ENCODE peak calls at places on chromosomes 11 and 22, in nine cellular contexts. One of them, this sample, is unnamed. For H3K36me3, the result is how much of the 10 kb centered on the place peaks cover.

GRCh38 chr11:1534682-1535081 is 37.4 kb downstream of the DUSP8 start:
- DNase-seq in HepG2: no peak
- DNase-seq in endodermal cell: no peak
- DNase-seq in upper lobe of right lung: no peak
- DNase-seq in mammary epithelial cell: peak
- DNase-seq in lung: no peak
- DNase-seq in SJSA1: no peak
- DNase-seq in lower lobe of right lung: no peak
- DNase-seq in H1: no peak
- DNase-seq in this sample: no peak

GRCh38 chr22:44704159-44705021 is 2.4 kb downstream of the PRR5 start:
- DNase-seq in HepG2: no peak
- DNase-seq in endodermal cell: no peak
- DNase-seq in upper lobe of right lung: no peak
- DNase-seq in mammary epithelial cell: no peak
- DNase-seq in lung: no peak
- DNase-seq in SJSA1: no peak
- DNase-seq in lower lobe of right lung: no peak
- DNase-seq in H1: no peak
- DNase-seq in this sample: no peak

GRCh38 chr22:27798526-27799333 is 2.8 kb downstream of the MN1 start:
- DNase-seq in HepG2: no peak
- DNase-seq in endodermal cell: peak
- DNase-seq in upper lobe of right lung: no peak
- DNase-seq in mammary epithelial cell: no peak
- DNase-seq in lung: no peak
- DNase-seq in SJSA1: no peak
- DNase-seq in lower lobe of right lung: no peak
- DNase-seq in H1: no peak
- DNase-seq in this sample: no peak

GRCh38 chr11:2366733-2367132 is 10.4 kb upstream of the CD81 start:
- DNase-seq in HepG2: no peak
- DNase-seq in endodermal cell: no peak
- DNase-seq in upper lobe of right lung: no peak
- DNase-seq in mammary epithelial cell: no peak
- DNase-seq in lung: no peak
- DNase-seq in SJSA1: no peak
- DNase-seq in lower lobe of right lung: no peak
- DNase-seq in H1: no peak
- DNase-seq in this sample: no peak

GRCh38 chr22:27101288-27101687 is 443.9 kb downstream of the MIAT start:
- DNase-seq in HepG2: no peak
- DNase-seq in endodermal cell: no peak
- DNase-seq in upper lobe of right lung: no peak
- DNase-seq in mammary epithelial cell: no peak
- DNase-seq in lung: no peak
- DNase-seq in SJSA1: no peak
- DNase-seq in lower lobe of right lung: no peak
- DNase-seq in H1: no peak
- DNase-seq in this sample: no peak

GRCh38 chr11:85947431-85948272 is 92.5 kb downstream of the CCDC83 start:
- DNase-seq in HepG2: no peak
- DNase-seq in endodermal cell: no peak
- DNase-seq in upper lobe of right lung: no peak
- DNase-seq in mammary epithelial cell: peak
- DNase-seq in lung: peak
- DNase-seq in SJSA1: peak
- DNase-seq in lower lobe of right lung: no peak
- DNase-seq in H1: no peak
- DNase-seq in this sample: no peak

GRCh38 chr11:75635009-75635909 is 33.6 kb downstream of the MAP6 start:
- DNase-seq in HepG2: no peak
- DNase-seq in endodermal cell: no peak
- DNase-seq in upper lobe of right lung: no peak
- DNase-seq in mammary epithelial cell: no peak
- DNase-seq in lung: no peak
- DNase-seq in SJSA1: no peak
- DNase-seq in lower lobe of right lung: no peak
- DNase-seq in H1: no peak
- DNase-seq in this sample: peak

GRCh38 chr22:41360126-41360525 is 21.6 kb upstream of the TEF start:
- DNase-seq in HepG2: peak
- DNase-seq in endodermal cell: peak
- DNase-seq in upper lobe of right lung: no peak
- DNase-seq in mammary epithelial cell: no peak
- DNase-seq in lung: no peak
- DNase-seq in SJSA1: no peak
- DNase-seq in lower lobe of right lung: no peak
- DNase-seq in H1: peak
- DNase-seq in this sample: no peak

GRCh38 chr11:68213135-68213515 is at the start of gene KMT5B:
- DNase-seq in HepG2: no peak
- DNase-seq in endodermal cell: peak
- DNase-seq in upper lobe of right lung: peak
- DNase-seq in mammary epithelial cell: no peak
- DNase-seq in lung: peak
- DNase-seq in SJSA1: peak
- DNase-seq in lower lobe of right lung: no peak
- DNase-seq in H1: no peak
- DNase-seq in this sample: no peak

GRCh38 chr11:2732261-2732939 is 32.6 kb upstream of the KCNQ1OT1 start:
- DNase-seq in HepG2: peak
- DNase-seq in endodermal cell: no peak
- DNase-seq in upper lobe of right lung: no peak
- DNase-seq in mammary epithelial cell: no peak
- DNase-seq in lung: no peak
- DNase-seq in SJSA1: no peak
- DNase-seq in lower lobe of right lung: no peak
- DNase-seq in H1: no peak
- DNase-seq in this sample: no peak

GRCh38 chr11:17434108-17434507 is 42.5 kb downstream of the ABCC8 start:
- DNase-seq in HepG2: no peak
- DNase-seq in endodermal cell: no peak
- DNase-seq in upper lobe of right lung: no peak
- DNase-seq in mammary epithelial cell: no peak
- DNase-seq in lung: no peak
- DNase-seq in SJSA1: no peak
- DNase-seq in lower lobe of right lung: no peak
- DNase-seq in H1: no peak
- DNase-seq in this sample: no peak

GRCh38 chr11:63682045-63682915 is 980 bp downstream of the RTN3 start:
- DNase-seq in HepG2: peak
- DNase-seq in endodermal cell: peak
- DNase-seq in upper lobe of right lung: no peak
- DNase-seq in mammary epithelial cell: peak
- DNase-seq in lung: no peak
- DNase-seq in SJSA1: peak
- DNase-seq in lower lobe of right lung: peak
- DNase-seq in H1: no peak
- DNase-seq in this sample: peak

GRCh38 chr11:119055901-119056300 is 1.1 kb downstream of the HYOU1 start:
- DNase-seq in HepG2: peak
- DNase-seq in endodermal cell: peak
- DNase-seq in upper lobe of right lung: no peak
- DNase-seq in mammary epithelial cell: peak
- DNase-seq in lung: no peak
- DNase-seq in SJSA1: no peak
- DNase-seq in lower lobe of right lung: no peak
- DNase-seq in H1: no peak
- DNase-seq in this sample: no peak

GRCh38 chr11:19820100-19820499 is 107.5 kb downstream of the NAV2 start:
- DNase-seq in HepG2: no peak
- DNase-seq in endodermal cell: no peak
- DNase-seq in upper lobe of right lung: peak
- DNase-seq in mammary epithelial cell: no peak
- DNase-seq in lung: peak
- DNase-seq in SJSA1: no peak
- DNase-seq in lower lobe of right lung: peak
- DNase-seq in H1: no peak
- DNase-seq in this sample: no peak

GRCh38 chr11:10116588-10116987 is 177.4 kb downstream of the SBF2 start:
- DNase-seq in HepG2: no peak
- DNase-seq in endodermal cell: no peak
- DNase-seq in upper lobe of right lung: no peak
- DNase-seq in mammary epithelial cell: no peak
- DNase-seq in lung: no peak
- DNase-seq in SJSA1: no peak
- DNase-seq in lower lobe of right lung: no peak
- DNase-seq in H1: no peak
- DNase-seq in this sample: no peak

GRCh38 chr11:305834-306211 is 1.8 kb upstream of the IFITM2 start:
- DNase-seq in HepG2: no peak
- DNase-seq in endodermal cell: no peak
- DNase-seq in upper lobe of right lung: no peak
- DNase-seq in mammary epithelial cell: no peak
- DNase-seq in lung: no peak
- DNase-seq in SJSA1: no peak
- DNase-seq in lower lobe of right lung: no peak
- DNase-seq in H1: no peak
- DNase-seq in this sample: no peak
- H3K27ac ChIP-seq in HepG2: no peak
- H3K27ac ChIP-seq in endodermal cell: no peak
- H3K27ac ChIP-seq in upper lobe of right lung: peak
- H3K27ac ChIP-seq in mammary epithelial cell: no peak
- H3K27ac ChIP-seq in lung: peak
- H3K27ac ChIP-seq in SJSA1: no peak
- H3K27ac ChIP-seq in lower lobe of right lung: peak
- H3K27ac ChIP-seq in H1: peak
- H3K27ac ChIP-seq in this sample: no peak

GRCh38 chr11:84583106-84583505 is 1044.0 kb downstream of the DLG2 start:
- DNase-seq in HepG2: no peak
- DNase-seq in endodermal cell: no peak
- DNase-seq in upper lobe of right lung: no peak
- DNase-seq in mammary epithelial cell: no peak
- DNase-seq in lung: no peak
- DNase-seq in SJSA1: no peak
- DNase-seq in lower lobe of right lung: no peak
- DNase-seq in H1: no peak
- DNase-seq in this sample: no peak

GRCh38 chr11:84580338-84580737 is 1046.8 kb downstream of the DLG2 start:
- DNase-seq in HepG2: no peak
- DNase-seq in endodermal cell: no peak
- DNase-seq in upper lobe of right lung: no peak
- DNase-seq in mammary epithelial cell: no peak
- DNase-seq in lung: no peak
- DNase-seq in SJSA1: no peak
- DNase-seq in lower lobe of right lung: no peak
- DNase-seq in H1: no peak
- DNase-seq in this sample: no peak

DNA sequence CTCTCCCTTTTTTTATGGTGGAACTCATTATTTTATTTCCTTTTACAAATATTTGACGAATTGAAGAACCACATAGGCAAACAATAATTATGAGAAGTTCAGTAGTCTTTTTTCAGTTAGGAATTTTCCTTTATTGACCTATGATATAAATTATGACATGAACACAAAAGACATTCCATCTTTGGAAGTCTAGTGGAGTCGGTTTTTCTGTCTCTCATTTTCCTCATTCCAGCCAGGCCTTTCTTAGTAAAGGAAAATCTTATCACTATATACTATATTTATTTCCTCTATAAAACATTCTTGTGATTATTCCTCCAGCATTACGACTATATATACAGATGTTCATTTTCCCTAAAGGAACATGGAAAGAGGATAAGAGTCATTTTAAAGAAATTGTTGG is 1046.1 kb downstream of the DLG2 start:
- DNase-seq in HepG2: no peak
- DNase-seq in endodermal cell: no peak
- DNase-seq in upper lobe of right lung: no peak
- DNase-seq in mammary epithelial cell: no peak
- DNase-seq in lung: no peak
- DNase-seq in SJSA1: no peak
- DNase-seq in lower lobe of right lung: no peak
- DNase-seq in H1: no peak
- DNase-seq in this sample: no peak
- H3K4me3 ChIP-seq in HepG2: no peak
- H3K4me3 ChIP-seq in endodermal cell: no peak
- H3K4me3 ChIP-seq in upper lobe of right lung: no peak
- H3K4me3 ChIP-seq in mammary epithelial cell: no peak
- H3K4me3 ChIP-seq in lung: no peak
- H3K4me3 ChIP-seq in SJSA1: no peak
- H3K4me3 ChIP-seq in lower lobe of right lung: no peak
- H3K4me3 ChIP-seq in H1: no peak
- H3K4me3 ChIP-seq in this sample: no peak

GRCh38 chr11:66216911-66217310 is 51.5 kb upstream of the RAB1B start:
- DNase-seq in HepG2: no peak
- DNase-seq in endodermal cell: no peak
- DNase-seq in upper lobe of right lung: peak
- DNase-seq in mammary epithelial cell: no peak
- DNase-seq in lung: no peak
- DNase-seq in SJSA1: no peak
- DNase-seq in lower lobe of right lung: no peak
- DNase-seq in H1: no peak
- DNase-seq in this sample: no peak

GRCh38 chr11:66207816-66208215 is 60.6 kb upstream of the RAB1B start:
- DNase-seq in HepG2: no peak
- DNase-seq in endodermal cell: no peak
- DNase-seq in upper lobe of right lung: no peak
- DNase-seq in mammary epithelial cell: no peak
- DNase-seq in lung: no peak
- DNase-seq in SJSA1: no peak
- DNase-seq in lower lobe of right lung: no peak
- DNase-seq in H1: no peak
- DNase-seq in this sample: no peak

DNA sequence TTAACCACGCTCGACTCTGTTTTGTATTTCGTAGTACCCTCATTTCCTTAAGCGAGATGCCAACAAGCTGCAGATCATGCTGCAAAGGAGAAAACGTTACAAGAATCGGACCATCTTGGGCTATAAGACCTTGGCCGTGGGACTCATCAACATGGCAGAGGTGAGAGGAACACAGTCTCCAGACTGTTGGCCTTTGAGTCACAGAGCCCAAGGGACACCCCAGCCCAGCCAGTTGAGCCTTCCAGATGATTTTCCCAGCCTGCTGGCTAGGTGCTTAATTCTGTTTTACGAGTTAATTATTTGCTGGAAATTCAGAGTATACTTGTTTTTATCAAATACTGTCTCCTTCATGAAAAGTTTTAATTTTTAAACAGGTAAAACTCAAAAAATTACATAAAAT is 57.3 kb upstream of the RAB1B start:
- DNase-seq in HepG2: no peak
- DNase-seq in endodermal cell: no peak
- DNase-seq in upper lobe of right lung: no peak
- DNase-seq in mammary epithelial cell: no peak
- DNase-seq in lung: no peak
- DNase-seq in SJSA1: no peak
- DNase-seq in lower lobe of right lung: no peak
- DNase-seq in H1: no peak
- DNase-seq in this sample: no peak
- H3K36me3 ChIP-seq in HepG2: under half
- H3K36me3 ChIP-seq in endodermal cell: under half
- H3K36me3 ChIP-seq in upper lobe of right lung: under half
- H3K36me3 ChIP-seq in mammary epithelial cell: under half
- H3K36me3 ChIP-seq in lung: under half
- H3K36me3 ChIP-seq in SJSA1: under half
- H3K36me3 ChIP-seq in lower lobe of right lung: under half
- H3K36me3 ChIP-seq in H1: under half
- H3K36me3 ChIP-seq in this sample: under half

DNA sequence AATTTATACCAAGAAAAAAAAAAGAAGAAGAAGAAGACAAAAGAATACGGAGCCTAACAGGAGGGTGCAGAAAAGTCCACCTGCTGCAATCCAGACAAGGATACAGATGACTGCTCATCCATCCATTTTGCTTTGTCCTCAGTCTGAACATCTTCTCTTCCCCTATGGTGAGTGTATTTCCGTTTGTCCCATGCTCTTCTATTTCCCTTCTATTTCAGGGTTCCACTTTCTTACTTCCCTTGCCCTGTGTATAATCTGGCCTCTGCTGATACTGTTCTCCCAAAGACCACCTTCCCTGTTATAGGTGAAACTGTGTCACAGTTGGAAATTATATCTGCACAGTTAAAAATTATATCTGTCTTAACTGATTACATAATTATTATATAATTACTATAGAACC is 48.7 kb upstream of the USP47 start:
- DNase-seq in HepG2: no peak
- DNase-seq in endodermal cell: no peak
- DNase-seq in upper lobe of right lung: no peak
- DNase-seq in mammary epithelial cell: no peak
- DNase-seq in lung: no peak
- DNase-seq in SJSA1: no peak
- DNase-seq in lower lobe of right lung: no peak
- DNase-seq in H1: no peak
- DNase-seq in this sample: no peak
- H3K27ac ChIP-seq in HepG2: no peak
- H3K27ac ChIP-seq in endodermal cell: no peak
- H3K27ac ChIP-seq in upper lobe of right lung: no peak
- H3K27ac ChIP-seq in mammary epithelial cell: no peak
- H3K27ac ChIP-seq in lung: no peak
- H3K27ac ChIP-seq in SJSA1: no peak
- H3K27ac ChIP-seq in lower lobe of right lung: no peak
- H3K27ac ChIP-seq in H1: no peak
- H3K27ac ChIP-seq in this sample: no peak